ENCODE peak calls at places on chromosome 11, in ten cellular contexts. E is GM12892, L is body of pancreas, Z is transverse colon, T is heart left ventricle, R is adrenal gland, C is Peyer's patch, W is A549, V is stomach, Q is endothelial cell of umbilical vein. Y is an unnamed sample.

GRCh38 chr11:80593981-80594380 is 1153.2 kb upstream of the TENM4 start:
- DNase-seq in E (no peak), L (no peak), Z (peak; percentile 37), T (no peak), R (no peak), C (peak; percentile 74), W (no peak), V (no peak), Q (peak; percentile 97), Y (peak; percentile 6)

GRCh38 chr11:31628111-31628510 is 118.5 kb downstream of the ELP4 start:
- DNase-seq in E (no peak), L (no peak), Z (no peak), T (no peak), R (no peak), C (no peak), W (no peak), V (no peak), Q (no peak), Y (no peak)

GRCh38 chr11:131056036-131056435 is 139.8 kb upstream of the SNX19 start:
- DNase-seq in E (no peak), L (no peak), Z (no peak), T (no peak), R (no peak), C (no peak), W (no peak), V (no peak), Q (no peak), Y (no peak)

GRCh38 chr11:45423036-45423435 is 136.9 kb upstream of the SYT13 start:
- DNase-seq in E (no peak), L (no peak), Z (no peak), T (no peak), R (peak; percentile 66), C (no peak), W (no peak), V (no peak), Q (no peak), Y (no peak)

GRCh38 chr11:110134120-110134519 is 40.9 kb downstream of the ZC3H12C start:
- DNase-seq in E (no peak), L (no peak), Z (no peak), T (no peak), R (no peak), C (no peak), W (no peak), V (no peak), Q (peak; percentile 44), Y (no peak)

GRCh38 chr11:28107331-28107725 is 628 bp downstream of the KIF18A start:
- DNase-seq in E (no peak), L (no peak), Z (no peak), T (no peak), R (no peak), C (no peak), W (no peak), V (no peak), Q (peak; percentile 70), Y (peak; percentile 79)

GRCh38 chr11:91981995-91982394 is 242.6 kb upstream of the FAT3 start:
- DNase-seq in E (no peak), L (peak; percentile 26), Z (peak; percentile 36), T (no peak), R (peak; percentile 63), C (peak; percentile 50), W (peak; percentile 4), V (no peak), Q (no peak), Y (no peak)

GRCh38 chr11:48116437-48116836 is 100.2 kb upstream of the OR4B1 start:
- DNase-seq in E (no peak), L (no peak), Z (no peak), T (no peak), R (no peak), C (no peak), W (no peak), V (no peak), Q (no peak), Y (no peak)

DNA sequence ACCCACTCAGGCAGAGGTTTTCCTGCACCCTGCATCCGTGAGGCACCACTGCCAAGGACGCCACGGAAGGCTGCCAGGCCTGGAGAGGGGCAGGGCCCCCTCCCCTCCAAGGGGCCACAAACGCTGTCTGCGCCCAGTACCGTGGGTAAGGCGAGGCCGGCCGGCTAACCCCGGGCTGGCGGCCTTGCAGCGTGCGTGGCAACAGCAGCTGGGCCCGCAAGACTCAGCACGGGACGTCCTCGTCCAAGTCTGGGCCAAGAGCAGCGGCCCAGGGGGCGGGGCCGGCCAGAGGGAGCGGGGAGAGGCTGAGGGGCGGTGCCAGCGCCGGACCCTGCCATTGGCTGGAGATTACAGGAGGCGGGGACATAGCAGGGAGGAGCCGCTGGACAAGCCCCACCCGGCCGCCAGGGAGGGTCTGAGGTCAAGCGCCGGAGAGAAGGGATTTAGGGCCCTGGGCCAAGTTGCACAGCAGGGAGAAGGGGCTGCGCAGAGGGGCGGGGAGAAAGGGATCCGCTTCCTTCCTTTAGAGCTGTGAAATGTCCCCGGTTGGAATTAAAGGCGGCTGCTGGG is 16.0 kb downstream of the SLC43A1 start:
- DNase-seq in E (peak; percentile 82), L (peak; percentile 97), Z (peak; percentile 95), T (peak; percentile 99), R (peak; percentile 98), C (peak; percentile 95), W (peak; percentile 98), V (peak; percentile 97), Q (peak; percentile 97), Y (peak; percentile 95)
- TF ChIP-seq POLR2A in E (no peak), L (no peak), Z (peak; percentile 26), T (no peak), R (peak; percentile 67), C (no peak), W (peak; percentile 38), V (no peak), Q (peak; percentile 13), Y (no peak)

DNA sequence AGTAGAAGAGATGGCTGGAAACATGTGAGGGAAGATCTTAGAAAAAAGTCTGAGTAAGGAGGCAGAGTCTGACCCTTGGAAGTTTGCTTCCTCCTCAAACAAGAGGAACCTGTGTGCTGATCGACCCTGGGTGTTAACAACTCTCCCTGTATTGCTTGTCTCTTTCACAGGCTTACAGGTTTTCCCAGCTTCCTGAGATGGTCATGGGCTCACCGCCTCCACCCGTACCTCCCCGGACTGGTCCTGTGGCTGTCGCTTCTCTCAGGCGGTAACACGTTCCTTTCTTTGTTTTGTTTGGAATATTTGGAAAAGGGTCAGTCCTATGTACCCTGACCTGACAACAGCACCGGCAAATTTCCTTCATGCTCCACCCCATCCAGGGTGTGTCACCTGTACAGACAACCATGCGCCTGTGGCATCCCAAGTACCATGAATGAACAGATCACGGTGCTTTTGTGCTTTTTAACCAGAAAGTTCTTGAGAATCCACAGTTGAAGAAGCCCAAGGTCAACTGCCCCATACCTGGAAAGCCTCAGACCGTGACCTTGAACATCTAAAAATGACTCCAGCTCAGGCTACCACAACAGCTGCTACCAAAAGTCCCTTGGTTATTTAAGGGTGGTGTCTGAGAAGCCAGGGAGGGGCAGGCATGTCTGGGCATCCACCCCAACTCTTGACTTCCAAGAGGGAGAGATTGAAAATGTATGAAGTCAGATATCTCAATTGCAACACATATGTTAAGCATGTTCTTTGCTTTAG is 44.6 kb downstream of the C11orf91 start:
- DNase-seq in E (no peak), L (no peak), Z (no peak), T (no peak), R (no peak), C (no peak), W (no peak), V (no peak), Q (no peak), Y (no peak)
- TF ChIP-seq POLR2A in E (no peak), L (no peak), Z (no peak), T (no peak), R (no peak), C (no peak), W (no peak), V (no peak), Q (no peak), Y (no peak)

DNA sequence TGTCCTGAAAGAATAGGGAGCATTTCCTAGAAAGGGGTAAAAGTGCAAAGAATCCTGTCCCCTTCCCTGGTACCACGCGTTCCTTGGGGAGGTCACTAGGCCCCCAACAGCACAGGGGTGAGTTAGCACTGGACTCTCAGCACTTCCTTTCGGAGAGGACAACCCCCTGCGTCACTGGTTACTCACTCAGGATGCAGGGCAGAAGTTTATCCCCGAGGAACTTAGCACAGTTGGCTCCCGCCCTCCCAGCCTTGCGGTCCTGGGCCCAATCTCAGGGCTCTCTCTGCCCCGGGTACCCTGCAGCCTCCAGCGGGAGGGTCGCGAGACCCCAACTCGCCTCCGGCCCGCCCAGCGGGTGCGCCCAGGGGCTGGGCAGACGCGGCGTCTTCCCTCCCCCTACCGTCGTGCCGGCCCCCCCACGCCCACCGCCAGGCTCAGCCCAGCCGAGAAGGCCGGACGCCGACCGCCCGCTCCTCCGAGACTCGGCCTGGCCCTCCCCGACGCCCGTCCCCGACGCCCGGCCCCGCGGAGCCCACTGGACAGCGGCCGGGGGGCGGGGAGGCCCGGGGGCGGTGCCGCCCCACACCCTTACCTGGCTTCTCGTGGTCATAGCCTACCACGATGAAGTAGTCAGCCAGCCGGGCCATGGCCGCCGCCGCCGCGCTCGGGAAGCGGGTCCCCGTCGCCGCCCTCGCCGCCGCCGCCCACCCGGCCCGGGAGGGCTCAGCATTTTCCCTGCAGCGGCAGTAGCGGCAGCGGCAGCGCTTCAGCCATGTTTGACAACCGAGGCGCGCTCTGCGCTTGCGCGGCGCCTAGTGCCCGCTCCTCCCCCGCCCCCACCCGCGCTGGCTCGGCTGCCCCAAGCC is at the start of gene SBF2:
- DNase-seq in E (peak; percentile 67), L (peak; percentile 80), Z (peak; percentile 86), T (peak; percentile 95), R (peak; percentile 90), C (peak; percentile 90), W (peak; percentile 89), V (peak; percentile 84), Q (peak; percentile 92), Y (peak; percentile 86)
- TF ChIP-seq POLR2A in E (no peak), L (peak; percentile 15), Z (peak; percentile 93), T (no peak), R (peak; percentile 84), C (peak; percentile 80), W (peak; percentile 63), V (no peak), Q (peak; percentile 99), Y (no peak)

GRCh38 chr11:124801014-124801413 is 808 bp upstream of the MSANTD2 start:
- DNase-seq in E (no peak), L (no peak), Z (no peak), T (no peak), R (no peak), C (no peak), W (no peak), V (no peak), Q (peak; percentile 63), Y (no peak)

GRCh38 chr11:124799384-124800225 is 601 bp downstream of the MSANTD2 start:
- DNase-seq in E (peak; percentile 38), L (peak; percentile 31), Z (peak; percentile 41), T (peak; percentile 66), R (peak; percentile 33), C (peak; percentile 57), W (no peak), V (peak; percentile 28), Q (peak; percentile 56), Y (peak; percentile 49)

GRCh38 chr11:124798991-124799383 is 1.2 kb downstream of the MSANTD2 start:
- DNase-seq in E (no peak), L (no peak), Z (peak; percentile 11), T (no peak), R (no peak), C (no peak), W (no peak), V (no peak), Q (peak; percentile 58), Y (peak; percentile 33)

GRCh38 chr11:124801636-124802312 is 1.6 kb upstream of the MSANTD2 start:
- DNase-seq in E (no peak), L (no peak), Z (no peak), T (no peak), R (no peak), C (no peak), W (no peak), V (no peak), Q (no peak), Y (no peak)

DNA sequence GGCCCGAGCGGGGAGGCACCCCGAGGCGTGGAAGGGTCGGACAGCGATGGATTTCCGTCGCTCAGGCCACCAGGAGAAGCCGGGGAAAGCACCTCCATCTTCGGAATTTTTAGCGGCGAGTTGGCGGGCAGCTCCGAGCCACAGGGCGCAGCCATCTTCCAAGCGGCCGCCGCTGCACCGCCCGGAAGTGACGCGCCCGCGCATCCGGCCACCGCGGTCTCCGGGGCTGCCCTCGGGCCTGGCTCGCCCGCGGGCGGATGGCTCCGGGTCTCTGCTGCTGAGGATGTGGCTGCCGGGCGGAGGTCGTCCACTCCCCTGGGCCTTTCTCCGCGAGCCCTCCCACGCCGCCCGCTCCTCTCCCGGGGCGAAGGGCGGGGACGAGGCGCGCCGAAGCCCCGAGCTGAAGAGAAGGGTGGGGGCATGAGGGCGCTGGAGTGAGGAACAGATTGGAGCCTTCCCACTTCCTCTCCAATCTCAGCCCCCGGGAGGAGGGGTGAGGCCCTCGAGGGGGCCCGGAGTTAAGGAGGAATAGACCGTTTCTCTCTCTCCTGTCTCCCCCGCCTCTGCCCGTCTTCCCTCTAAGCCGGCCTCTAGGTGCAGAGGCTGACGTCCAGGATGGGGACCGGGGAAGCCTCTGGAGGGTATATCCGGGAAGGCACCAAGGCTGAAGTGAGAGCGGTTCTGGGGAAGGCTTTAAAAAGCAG is at the start of gene MSANTD2:
- DNase-seq in E (peak; percentile 61), L (peak; percentile 77), Z (peak; percentile 83), T (peak; percentile 91), R (peak; percentile 82), C (peak; percentile 92), W (peak; percentile 68), V (peak; percentile 86), Q (peak; percentile 82), Y (peak; percentile 78)
- TF ChIP-seq POLR2A in E (peak; percentile 98), L (peak; percentile 74), Z (peak; percentile 89), T (no peak), R (peak; percentile 77), C (peak; percentile 89), W (peak; percentile 78), V (no peak), Q (peak; percentile 81), Y (peak; percentile 60)

Y was measured in erythroblast.